ENCODE peak calls at places on chromosome 17, in eight cellular contexts. N is A549, L is IMR-90, B is ovary, X is uterus, J is prostate gland, M is transverse colon, I is GM12878. C is an unnamed sample.
A peak's percentile ranks its signal among the peaks of the same experiment; 100 is the strongest.

GRCh38 chr17:28983286-28984240 is 22.3 kb downstream of the SEZ6 start:
- DNase-seq in N (no peak), L (peak; percentile 11), B (no peak), X (no peak), J (no peak), M (no peak), I (no peak), C (no peak)

GRCh38 chr17:16322636-16323035 is 30.6 kb downstream of the CENPV start:
- DNase-seq in N (no peak), L (peak; percentile 96), B (no peak), X (no peak), J (no peak), M (no peak), I (no peak), C (no peak)

GRCh38 chr17:68356520-68356919 is 65.2 kb downstream of the ARSG start:
- DNase-seq in N (no peak), L (no peak), B (no peak), X (no peak), J (no peak), M (peak; percentile 37), I (peak; percentile 51), C (no peak)

GRCh38 chr17:17220529-17220928 is 14.4 kb upstream of the PLD6 start:
- DNase-seq in N (no peak), L (no peak), B (no peak), X (no peak), J (no peak), M (no peak), I (no peak), C (no peak)

GRCh38 chr17:2030779-2031163 is 818 bp downstream of the DPH1 start:
- DNase-seq in N (peak; percentile 92), L (no peak), B (no peak), X (no peak), J (no peak), M (peak; percentile 61), I (no peak), C (no peak)

GRCh38 chr17:2755941-2756724 is 6.7 kb upstream of the CCDC92B start:
- DNase-seq in N (no peak), L (no peak), B (no peak), X (no peak), J (no peak), M (no peak), I (no peak), C (no peak)

GRCh38 chr17:35988164-35988563 is 1.6 kb upstream of the CCL14 start:
- DNase-seq in N (no peak), L (no peak), B (no peak), X (no peak), J (no peak), M (no peak), I (no peak), C (no peak)

GRCh38 chr17:34098712-34099111 is 156.4 kb upstream of the CCL2 start:
- DNase-seq in N (peak; percentile 14), L (no peak), B (no peak), X (no peak), J (no peak), M (no peak), I (no peak), C (no peak)

GRCh38 chr17:28227278-28228108 is 91.5 kb upstream of the TMEM97 start:
- DNase-seq in N (peak; percentile 93), L (no peak), B (peak; percentile 15), X (no peak), J (peak; percentile 85), M (peak; percentile 81), I (no peak), C (peak; percentile 95)

GRCh38 chr17:68305132-68305531 is 13.8 kb downstream of the ARSG start:
- DNase-seq in N (no peak), L (no peak), B (no peak), X (no peak), J (no peak), M (no peak), I (no peak), C (no peak)

GRCh38 chr17:50935201-50936124 is 69.3 kb upstream of the TOB1 start:
- DNase-seq in N (peak; percentile 98), L (no peak), B (no peak), X (no peak), J (no peak), M (peak; percentile 59), I (no peak), C (peak; percentile 86)

GRCh38 chr17:76911299-76912007 is 43.2 kb downstream of the MGAT5B start:
- DNase-seq in N (no peak), L (no peak), B (no peak), X (no peak), J (no peak), M (no peak), I (no peak), C (no peak)

GRCh38 chr17:74332017-74332650 is 6.1 kb downstream of the KIF19 start:
- DNase-seq in N (no peak), L (no peak), B (no peak), X (no peak), J (no peak), M (no peak), I (no peak), C (no peak)

GRCh38 chr17:55311767-55312375 is 47.1 kb downstream of the HLF start:
- DNase-seq in N (no peak), L (no peak), B (no peak), X (no peak), J (no peak), M (no peak), I (no peak), C (no peak)

GRCh38 chr17:55305321-55306087 is 40.7 kb downstream of the HLF start:
- DNase-seq in N (no peak), L (no peak), B (no peak), X (no peak), J (no peak), M (no peak), I (no peak), C (no peak)

GRCh38 chr17:55307879-55308278 is 43.1 kb downstream of the HLF start:
- DNase-seq in N (no peak), L (no peak), B (no peak), X (no peak), J (no peak), M (no peak), I (no peak), C (no peak)

GRCh38 chr17:55312852-55313251 is 48.1 kb downstream of the HLF start:
- DNase-seq in N (no peak), L (no peak), B (no peak), X (no peak), J (no peak), M (no peak), I (no peak), C (no peak)

DNA sequence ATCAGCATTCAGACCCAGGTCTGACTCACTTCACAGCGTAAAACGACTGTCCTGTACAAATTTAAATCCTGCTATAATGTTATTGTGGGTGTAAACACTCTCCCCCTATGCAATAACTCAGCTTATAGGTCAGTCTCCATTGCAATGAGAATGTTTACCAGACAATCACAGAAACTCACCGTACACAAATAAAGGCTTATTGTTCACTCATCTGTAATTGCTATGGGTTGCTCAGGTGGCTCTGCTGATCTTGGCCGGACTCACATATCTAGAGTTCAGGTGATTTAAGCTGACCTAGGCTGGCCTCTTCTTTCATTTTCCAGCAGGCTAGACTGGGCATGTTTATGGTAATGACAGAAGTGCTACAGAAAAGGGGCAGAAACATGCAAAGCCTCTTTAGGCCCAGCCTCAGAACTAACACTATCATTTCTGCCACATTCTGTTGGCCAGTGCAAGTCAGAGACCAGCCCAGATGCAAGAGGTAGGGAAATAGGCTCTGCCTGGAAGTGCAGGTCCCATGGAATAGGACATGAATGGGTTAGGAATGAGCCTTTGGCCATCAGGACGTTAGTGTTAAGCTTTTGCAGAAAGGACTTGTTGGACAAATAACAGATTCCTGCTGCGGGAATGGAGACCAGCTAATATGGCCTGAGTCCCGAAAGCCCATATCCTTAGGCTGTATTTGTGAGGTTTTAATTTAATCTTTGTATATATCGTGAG is 44.0 kb downstream of the HLF start:
- DNase-seq in N (no peak), L (no peak), B (no peak), X (no peak), J (no peak), M (no peak), I (no peak), C (no peak)
- TF ChIP-seq POLR2A in N (no peak), L (no peak), B (no peak), X (no peak), J (no peak), M (no peak), I (no peak), C (no peak)

DNA sequence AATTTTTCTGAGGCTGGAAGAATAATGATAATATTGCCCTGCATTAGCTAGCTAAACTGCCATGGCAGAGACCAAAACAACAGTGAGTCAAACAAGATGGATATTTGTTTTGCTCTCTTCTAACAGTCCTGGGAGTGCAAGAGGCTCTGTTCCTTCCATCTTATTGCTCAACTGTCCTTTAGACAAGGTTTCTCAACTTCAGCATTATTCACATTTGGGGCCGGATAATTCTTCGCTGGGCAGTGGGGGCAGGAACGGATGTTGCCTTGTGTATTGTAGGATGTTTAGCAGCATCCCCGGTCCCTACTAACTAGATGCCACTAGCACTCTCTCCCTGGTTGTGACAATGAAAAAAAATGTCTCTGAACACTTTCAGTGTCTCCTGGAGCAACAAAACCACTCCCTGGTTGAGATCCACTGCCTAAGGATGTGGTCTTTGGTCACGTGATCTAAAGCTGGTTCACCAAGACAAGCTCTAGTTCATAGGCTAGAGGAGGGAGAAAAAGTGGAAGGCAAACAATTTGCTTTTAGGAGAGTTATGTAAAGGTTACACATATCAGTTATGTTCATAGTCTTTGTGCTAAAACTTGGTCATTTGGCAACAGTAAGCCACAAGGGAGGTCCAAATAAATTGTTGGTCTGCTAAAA is 144.4 kb downstream of the PCTP start:
- DNase-seq in N (no peak), L (no peak), B (no peak), X (no peak), J (no peak), M (no peak), I (no peak), C (no peak)
- TF ChIP-seq POLR2A in N (no peak), L (no peak), B (no peak), X (no peak), J (no peak), M (no peak), I (no peak), C (no peak)

GRCh38 chr17:38710603-38710962 is 5.5 kb downstream of the MLLT6 start:
- DNase-seq in N (no peak), L (no peak), B (no peak), X (no peak), J (no peak), M (no peak), I (no peak), C (no peak)
- TF ChIP-seq POLR2A in N (no peak), L (no peak), B (no peak), X (no peak), J (no peak), M (no peak), I (no peak), C (no peak)

GRCh38 chr17:4476017-4476416 is 22.7 kb upstream of the SPNS2 start:
- DNase-seq in N (no peak), L (no peak), B (no peak), X (no peak), J (no peak), M (peak; percentile 34), I (no peak), C (no peak)

GRCh38 chr17:4476512-4477070 is 22.1 kb upstream of the SPNS2 start:
- DNase-seq in N (no peak), L (no peak), B (no peak), X (no peak), J (peak; percentile 31), M (peak; percentile 80), I (no peak), C (no peak)

GRCh38 chr17:4475463-4475862 is 23.2 kb upstream of the SPNS2 start:
- DNase-seq in N (no peak), L (no peak), B (no peak), X (no peak), J (no peak), M (no peak), I (no peak), C (no peak)

GRCh38 chr17:4474093-4474492 is 24.6 kb upstream of the SPNS2 start:
- DNase-seq in N (no peak), L (no peak), B (no peak), X (no peak), J (no peak), M (no peak), I (no peak), C (no peak)

GRCh38 chr17:4475001-4475400 is 23.7 kb upstream of the SPNS2 start:
- DNase-seq in N (no peak), L (no peak), B (no peak), X (no peak), J (no peak), M (no peak), I (no peak), C (no peak)
- TF ChIP-seq POLR2A in N (no peak), L (no peak), B (no peak), X (no peak), J (no peak), M (no peak), I (no peak), C (no peak)

C was measured in testis.